ENCODE peak calls at places on chromosomes 6 and 20, in seven cellular contexts. One of them, this sample, is unnamed.

GRCh38 chr6:100504786-100505737 is 40.3 kb upstream of the SIM1 start:
- DNase-seq in CD8-positive, alpha-beta T cell: no peak
- DNase-seq in psoas muscle: no peak
- DNase-seq in CD4-positive, alpha-beta T cell: no peak
- DNase-seq in IMR-90: peak; percentile 89
- DNase-seq in mesendoderm: peak; percentile 33
- DNase-seq in neuronal stem cell: no peak
- DNase-seq in this sample: peak; percentile 11

GRCh38 chr6:143514996-143515760 is 3.7 kb upstream of the FUCA2 start:
- DNase-seq in CD8-positive, alpha-beta T cell: no peak
- DNase-seq in psoas muscle: peak; percentile 55
- DNase-seq in CD4-positive, alpha-beta T cell: no peak
- DNase-seq in IMR-90: no peak
- DNase-seq in mesendoderm: no peak
- DNase-seq in neuronal stem cell: no peak
- DNase-seq in this sample: no peak

GRCh38 chr20:12051206-12052163 is 133.8 kb downstream of the BTBD3 start:
- DNase-seq in CD8-positive, alpha-beta T cell: no peak
- DNase-seq in psoas muscle: no peak
- DNase-seq in CD4-positive, alpha-beta T cell: no peak
- DNase-seq in IMR-90: no peak
- DNase-seq in mesendoderm: no peak
- DNase-seq in neuronal stem cell: no peak
- DNase-seq in this sample: no peak

GRCh38 chr6:1867197-1867596 is 257.5 kb downstream of the FOXC1 start:
- DNase-seq in CD8-positive, alpha-beta T cell: no peak
- DNase-seq in psoas muscle: no peak
- DNase-seq in CD4-positive, alpha-beta T cell: no peak
- DNase-seq in IMR-90: no peak
- DNase-seq in mesendoderm: no peak
- DNase-seq in neuronal stem cell: no peak
- DNase-seq in this sample: no peak

GRCh38 chr20:17560344-17561074 is 9.4 kb upstream of the DSTN start:
- DNase-seq in CD8-positive, alpha-beta T cell: no peak
- DNase-seq in psoas muscle: no peak
- DNase-seq in CD4-positive, alpha-beta T cell: no peak
- DNase-seq in IMR-90: no peak
- DNase-seq in mesendoderm: no peak
- DNase-seq in neuronal stem cell: no peak
- DNase-seq in this sample: no peak

GRCh38 chr20:45014671-45015415 is 48.5 kb downstream of the STK4 start:
- DNase-seq in CD8-positive, alpha-beta T cell: no peak
- DNase-seq in psoas muscle: no peak
- DNase-seq in CD4-positive, alpha-beta T cell: no peak
- DNase-seq in IMR-90: peak; percentile 12
- DNase-seq in mesendoderm: peak; percentile 86
- DNase-seq in neuronal stem cell: no peak
- DNase-seq in this sample: peak; percentile 35

GRCh38 chr20:59145926-59146800 is 17.5 kb upstream of the ZNF831 start:
- DNase-seq in CD8-positive, alpha-beta T cell: peak; percentile 48
- DNase-seq in psoas muscle: no peak
- DNase-seq in CD4-positive, alpha-beta T cell: peak; percentile 63
- DNase-seq in IMR-90: no peak
- DNase-seq in mesendoderm: no peak
- DNase-seq in neuronal stem cell: no peak
- DNase-seq in this sample: no peak

GRCh38 chr6:28587011-28587745 is 61.5 kb downstream of the GPX5 start:
- DNase-seq in CD8-positive, alpha-beta T cell: peak; percentile 47
- DNase-seq in psoas muscle: no peak
- DNase-seq in CD4-positive, alpha-beta T cell: peak; percentile 60
- DNase-seq in IMR-90: no peak
- DNase-seq in mesendoderm: peak; percentile 92
- DNase-seq in neuronal stem cell: no peak
- DNase-seq in this sample: peak; percentile 90

GRCh38 chr20:17617868-17618672 is 48.2 kb downstream of the DSTN start:
- DNase-seq in CD8-positive, alpha-beta T cell: no peak
- DNase-seq in psoas muscle: peak; percentile 51
- DNase-seq in CD4-positive, alpha-beta T cell: no peak
- DNase-seq in IMR-90: no peak
- DNase-seq in mesendoderm: no peak
- DNase-seq in neuronal stem cell: no peak
- DNase-seq in this sample: no peak

GRCh38 chr20:64021124-64021975 is 14.6 kb upstream of the C20orf204 start:
- DNase-seq in CD8-positive, alpha-beta T cell: no peak
- DNase-seq in psoas muscle: no peak
- DNase-seq in CD4-positive, alpha-beta T cell: no peak
- DNase-seq in IMR-90: no peak
- DNase-seq in mesendoderm: no peak
- DNase-seq in neuronal stem cell: no peak
- DNase-seq in this sample: no peak

GRCh38 chr6:41779793-41780622 is at the start of gene FRS3:
- DNase-seq in CD8-positive, alpha-beta T cell: peak; percentile 100
- DNase-seq in psoas muscle: peak; percentile 100
- DNase-seq in CD4-positive, alpha-beta T cell: peak; percentile 95
- DNase-seq in IMR-90: peak; percentile 92
- DNase-seq in mesendoderm: peak; percentile 95
- DNase-seq in neuronal stem cell: peak; percentile 99
- DNase-seq in this sample: peak; percentile 97

GRCh38 chr6:112033824-112034223 is 20.1 kb upstream of the CCN6 start:
- DNase-seq in CD8-positive, alpha-beta T cell: no peak
- DNase-seq in psoas muscle: no peak
- DNase-seq in CD4-positive, alpha-beta T cell: no peak
- DNase-seq in IMR-90: no peak
- DNase-seq in mesendoderm: no peak
- DNase-seq in neuronal stem cell: no peak
- DNase-seq in this sample: no peak

GRCh38 chr6:37702314-37702713 is 4.6 kb upstream of the MDGA1 start:
- DNase-seq in CD8-positive, alpha-beta T cell: no peak
- DNase-seq in psoas muscle: no peak
- DNase-seq in CD4-positive, alpha-beta T cell: no peak
- DNase-seq in IMR-90: no peak
- DNase-seq in mesendoderm: no peak
- DNase-seq in neuronal stem cell: no peak
- DNase-seq in this sample: no peak

GRCh38 chr20:12914804-12915203 is 94.0 kb upstream of the SPTLC3 start:
- DNase-seq in CD8-positive, alpha-beta T cell: no peak
- DNase-seq in psoas muscle: no peak
- DNase-seq in CD4-positive, alpha-beta T cell: no peak
- DNase-seq in IMR-90: no peak
- DNase-seq in mesendoderm: no peak
- DNase-seq in neuronal stem cell: no peak
- DNase-seq in this sample: no peak

GRCh38 chr6:29424575-29424974 is 9.8 kb downstream of the OR12D1 start:
- DNase-seq in CD8-positive, alpha-beta T cell: no peak
- DNase-seq in psoas muscle: no peak
- DNase-seq in CD4-positive, alpha-beta T cell: no peak
- DNase-seq in IMR-90: no peak
- DNase-seq in mesendoderm: no peak
- DNase-seq in neuronal stem cell: no peak
- DNase-seq in this sample: no peak

GRCh38 chr20:64176548-64177419 is 12.5 kb downstream of the MYT1 start:
- DNase-seq in CD8-positive, alpha-beta T cell: no peak
- DNase-seq in psoas muscle: no peak
- DNase-seq in CD4-positive, alpha-beta T cell: no peak
- DNase-seq in IMR-90: no peak
- DNase-seq in mesendoderm: no peak
- DNase-seq in neuronal stem cell: no peak
- DNase-seq in this sample: no peak

GRCh38 chr20:40920291-40920690 is 108.3 kb upstream of the TOP1 start:
- DNase-seq in CD8-positive, alpha-beta T cell: no peak
- DNase-seq in psoas muscle: no peak
- DNase-seq in CD4-positive, alpha-beta T cell: no peak
- DNase-seq in IMR-90: no peak
- DNase-seq in mesendoderm: no peak
- DNase-seq in neuronal stem cell: no peak
- DNase-seq in this sample: no peak
- H3K27ac ChIP-seq in CD8-positive, alpha-beta T cell: no peak overlapping the region
- H3K27ac ChIP-seq in psoas muscle: no peak overlapping the region
- H3K27ac ChIP-seq in CD4-positive, alpha-beta T cell: no peak overlapping the region
- H3K27ac ChIP-seq in IMR-90: no peak overlapping the region
- H3K27ac ChIP-seq in mesendoderm: no peak overlapping the region
- H3K27ac ChIP-seq in neuronal stem cell: no peak overlapping the region
- H3K27ac ChIP-seq in this sample: no peak overlapping the region

GRCh38 chr6:150068173-150068785 is 642 bp downstream of the ULBP3 start:
- DNase-seq in CD8-positive, alpha-beta T cell: no peak
- DNase-seq in psoas muscle: no peak
- DNase-seq in CD4-positive, alpha-beta T cell: no peak
- DNase-seq in IMR-90: no peak
- DNase-seq in mesendoderm: no peak
- DNase-seq in neuronal stem cell: no peak
- DNase-seq in this sample: no peak
- H3K27ac ChIP-seq in CD8-positive, alpha-beta T cell: no peak overlapping the region
- H3K27ac ChIP-seq in psoas muscle: peak overlapping the region; percentile 63
- H3K27ac ChIP-seq in CD4-positive, alpha-beta T cell: no peak overlapping the region
- H3K27ac ChIP-seq in IMR-90: peak overlapping the region; percentile 63
- H3K27ac ChIP-seq in mesendoderm: no peak overlapping the region
- H3K27ac ChIP-seq in neuronal stem cell: no peak overlapping the region
- H3K27ac ChIP-seq in this sample: peak overlapping the region; percentile 81

GRCh38 chr6:3271756-3272155 is 13.0 kb downstream of the PSMG4 start:
- DNase-seq in CD8-positive, alpha-beta T cell: no peak
- DNase-seq in psoas muscle: no peak
- DNase-seq in CD4-positive, alpha-beta T cell: no peak
- DNase-seq in IMR-90: no peak
- DNase-seq in mesendoderm: no peak
- DNase-seq in neuronal stem cell: no peak
- DNase-seq in this sample: no peak
- H3K27ac ChIP-seq in CD8-positive, alpha-beta T cell: no peak overlapping the region
- H3K27ac ChIP-seq in psoas muscle: no peak overlapping the region
- H3K27ac ChIP-seq in CD4-positive, alpha-beta T cell: no peak overlapping the region
- H3K27ac ChIP-seq in IMR-90: no peak overlapping the region
- H3K27ac ChIP-seq in mesendoderm: no peak overlapping the region
- H3K27ac ChIP-seq in neuronal stem cell: no peak overlapping the region
- H3K27ac ChIP-seq in this sample: no peak overlapping the region

GRCh38 chr20:57667924-57668782 is 41.7 kb downstream of the PMEPA1 start:
- DNase-seq in CD8-positive, alpha-beta T cell: no peak
- DNase-seq in psoas muscle: peak; percentile 39
- DNase-seq in CD4-positive, alpha-beta T cell: no peak
- DNase-seq in IMR-90: no peak
- DNase-seq in mesendoderm: no peak
- DNase-seq in neuronal stem cell: no peak
- DNase-seq in this sample: no peak
- H3K27ac ChIP-seq in CD8-positive, alpha-beta T cell: no peak overlapping the region
- H3K27ac ChIP-seq in psoas muscle: no peak overlapping the region
- H3K27ac ChIP-seq in CD4-positive, alpha-beta T cell: no peak overlapping the region
- H3K27ac ChIP-seq in IMR-90: no peak overlapping the region
- H3K27ac ChIP-seq in mesendoderm: no peak overlapping the region
- H3K27ac ChIP-seq in neuronal stem cell: no peak overlapping the region
- H3K27ac ChIP-seq in this sample: no peak overlapping the region

This sample was measured in hepatocyte.